ENCODE peak calls at places on chromosomes 11 and 22, in six cellular contexts. M is heart right ventricle, O is mesenchymal stem cell, J is GM23248, K is pancreas, N is transverse colon. P is an unnamed sample. For H3K4me1, the result is how much of the 10 kb centered on the place peaks cover.

GRCh38 chr22:48739348-48740085 is 1088.2 kb downstream of the BRD1 start:
- DNase-seq in M (no peak), O (no peak), J (no peak), K (no peak), N (no peak), P (no peak)

GRCh38 chr11:74157169-74157568 is 13.6 kb downstream of the C2CD3 start:
- DNase-seq in M (no peak), O (no peak), J (peak), K (no peak), N (no peak), P (peak)

GRCh38 chr11:132158091-132158490 is 787.7 kb downstream of the NTM start:
- DNase-seq in M (no peak), O (peak), J (peak), K (no peak), N (no peak), P (no peak)

GRCh38 chr11:35166369-35167360 is 27.7 kb downstream of the CD44 start:
- DNase-seq in M (no peak), O (peak), J (peak), K (no peak), N (no peak), P (peak)

GRCh38 chr22:26197427-26197826 is 28.2 kb downstream of the SEZ6L start:
- DNase-seq in M (no peak), O (no peak), J (no peak), K (no peak), N (no peak), P (no peak)

GRCh38 chr11:134207538-134208239 is 16.1 kb downstream of the NCAPD3 start:
- DNase-seq in M (no peak), O (peak), J (peak), K (no peak), N (peak), P (no peak)

GRCh38 chr11:12189543-12190235 is 79.3 kb downstream of the MICAL2 start:
- DNase-seq in M (no peak), O (no peak), J (no peak), K (no peak), N (no peak), P (no peak)

GRCh38 chr22:30245985-30246901 is at the start of gene LIF:
- DNase-seq in M (no peak), O (peak), J (peak), K (no peak), N (peak), P (peak)

GRCh38 chr22:40241200-40241763 is 63.6 kb downstream of the TNRC6B start:
- DNase-seq in M (no peak), O (no peak), J (no peak), K (no peak), N (no peak), P (no peak)

DNA sequence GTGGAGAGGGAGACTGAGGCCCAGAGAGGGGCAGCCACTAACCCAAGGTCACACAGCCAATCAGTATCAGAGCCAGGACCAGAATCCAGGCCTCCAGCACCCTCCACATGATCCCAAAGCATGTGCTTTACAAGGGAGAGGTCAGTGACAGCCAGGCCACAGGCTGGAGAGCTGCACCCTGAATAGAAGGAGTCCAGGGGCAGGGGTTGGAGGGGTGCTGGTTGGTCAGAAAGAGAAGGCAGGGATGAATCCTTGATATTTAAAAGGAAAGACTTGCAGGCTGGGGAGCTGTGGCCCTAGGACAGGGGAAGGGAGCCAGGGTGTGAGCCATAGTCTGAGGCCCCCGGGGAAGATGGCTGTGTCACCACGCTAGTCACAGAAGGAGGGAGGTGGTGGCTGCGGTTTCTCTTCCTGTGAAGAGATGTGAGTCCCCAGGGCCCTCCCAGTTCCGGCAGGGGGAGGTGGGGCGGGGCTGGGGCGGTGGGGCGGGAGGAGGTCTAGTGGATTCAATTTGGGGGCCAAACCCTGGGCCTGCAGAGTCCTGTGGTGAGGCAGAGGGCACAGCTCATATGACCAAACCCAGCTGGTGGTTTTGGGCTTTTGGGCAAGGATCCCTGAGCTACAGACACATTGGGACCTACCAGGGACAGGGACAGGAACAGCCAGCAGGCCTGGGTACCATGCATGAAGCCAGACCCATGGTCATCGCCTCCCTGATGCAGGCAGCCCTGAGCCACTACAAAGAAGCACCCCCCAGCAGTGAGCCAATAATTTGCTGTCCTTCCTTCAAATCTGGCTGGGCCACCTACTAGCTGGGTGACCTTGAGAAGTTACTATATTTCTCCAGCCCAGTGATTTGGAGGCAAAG is 14.0 kb downstream of the RAC2 start:
- DNase-seq in M (no peak), O (peak), J (peak), K (no peak), N (peak), P (peak)
- H3K4me1 ChIP-seq in M (under half), O (under half), J (under half), K (under half), N (under half), P (under half)

GRCh38 chr22:42646569-42647525 is 2.3 kb downstream of the CYB5R3 start:
- DNase-seq in M (peak), O (no peak), J (peak), K (peak), N (peak), P (peak)

GRCh38 chr22:42645938-42646568 is 3.1 kb downstream of the CYB5R3 start:
- DNase-seq in M (no peak), O (no peak), J (peak), K (peak), N (peak), P (no peak)

GRCh38 chr22:42644422-42645340 is 4.3 kb upstream of the ATP5MGL start:
- DNase-seq in M (peak), O (peak), J (peak), K (peak), N (peak), P (peak)

GRCh38 chr22:42643632-42644421 is 3.4 kb upstream of the ATP5MGL start:
- DNase-seq in M (no peak), O (no peak), J (no peak), K (no peak), N (no peak), P (no peak)

DNA sequence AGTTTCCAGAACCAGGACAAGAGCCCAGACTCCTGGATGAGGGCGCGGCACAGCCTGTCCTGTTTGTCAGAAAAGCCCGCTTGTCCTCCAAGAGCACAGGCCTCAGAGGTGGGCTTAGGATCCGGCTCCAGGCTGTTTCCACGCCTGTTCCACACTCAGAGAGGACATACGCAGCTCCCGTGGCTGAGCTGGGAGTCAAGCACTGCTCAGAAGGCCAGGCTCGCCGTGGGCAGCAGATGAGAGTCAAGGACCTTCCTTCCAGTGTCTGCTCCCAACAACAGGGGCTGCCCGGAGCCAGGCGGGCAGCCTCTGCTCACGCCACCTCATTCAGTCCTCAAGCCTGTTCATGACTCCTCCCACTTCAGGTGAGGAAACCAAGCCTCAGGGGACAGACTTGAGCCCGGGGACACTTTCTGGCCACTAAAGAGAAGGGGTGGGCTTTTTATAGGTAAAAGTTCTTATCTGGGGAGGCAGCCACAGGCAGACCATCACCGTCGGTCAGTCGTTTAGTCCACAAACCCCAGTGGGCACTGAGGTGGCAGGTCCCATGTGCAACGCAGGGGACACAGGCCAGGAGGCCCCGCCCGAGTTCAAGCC is 3.8 kb downstream of the CYB5R3 start:
- DNase-seq in M (no peak), O (no peak), J (peak), K (no peak), N (no peak), P (no peak)
- H3K4me1 ChIP-seq in M (half or more), O (half or more), J (under half), K (under half), N (half or more), P (under half)

DNA sequence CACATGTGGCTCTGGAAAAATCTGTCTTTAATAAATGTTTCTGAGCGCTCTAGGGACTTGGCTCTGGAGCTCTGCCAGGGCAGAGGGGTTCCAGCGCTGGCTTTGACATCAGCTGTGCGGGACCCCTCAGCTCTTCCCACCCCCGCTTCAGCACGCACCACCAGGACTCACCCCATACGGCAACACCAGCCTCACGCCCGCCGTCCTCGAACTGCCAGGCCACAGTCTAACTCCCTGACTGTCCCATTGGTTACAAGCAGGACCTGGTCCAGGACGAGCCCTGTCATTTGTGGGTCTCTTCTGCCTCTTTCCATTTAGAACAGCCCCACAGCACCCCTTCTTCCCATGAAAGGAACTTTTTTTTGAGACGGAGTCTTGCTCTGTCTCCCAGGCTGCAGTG is 81.7 kb downstream of the PHF21B start:
- DNase-seq in M (no peak), O (no peak), J (no peak), K (peak), N (no peak), P (no peak)
- H3K4me1 ChIP-seq in M (under half), O (under half), J (under half), K (under half), N (under half), P (under half)

GRCh38 chr11:64887234-64887756 is 8.9 kb upstream of the EHD1 start:
- DNase-seq in M (no peak), O (no peak), J (no peak), K (no peak), N (no peak), P (no peak)

GRCh38 chr11:64887757-64888405 is 9.5 kb upstream of the EHD1 start:
- DNase-seq in M (peak), O (peak), J (peak), K (peak), N (peak), P (no peak)

GRCh38 chr11:64883575-64883974 is 5.2 kb upstream of the EHD1 start:
- DNase-seq in M (no peak), O (no peak), J (no peak), K (no peak), N (no peak), P (no peak)

GRCh38 chr11:64884019-64884418 is 5.6 kb upstream of the EHD1 start:
- DNase-seq in M (no peak), O (no peak), J (no peak), K (no peak), N (no peak), P (no peak)

GRCh38 chr11:64885367-64886286 is 7.2 kb upstream of the EHD1 start:
- DNase-seq in M (no peak), O (peak), J (peak), K (no peak), N (no peak), P (peak)
- H3K4me1 ChIP-seq in M (under half), O (under half), J (under half), K (under half), N (under half), P (under half)

DNA sequence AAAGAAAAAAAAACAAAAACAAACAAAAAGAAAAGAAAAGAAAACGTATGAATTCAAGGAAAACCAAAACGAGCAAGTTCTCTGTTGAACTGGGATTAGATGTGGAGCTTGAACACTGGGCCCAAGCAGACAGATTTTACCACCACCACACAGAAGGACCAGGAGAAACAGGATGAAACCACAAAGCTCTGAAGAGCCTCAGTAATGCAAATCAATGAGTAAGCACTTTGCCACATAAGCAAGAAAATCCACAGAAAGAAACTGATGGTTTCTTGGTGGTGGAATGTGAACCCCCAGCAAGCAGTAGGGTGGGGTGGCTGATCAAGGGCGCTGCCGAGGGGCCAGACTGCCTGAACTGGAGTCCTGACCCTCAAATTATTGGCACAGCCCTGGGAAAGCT is 50.9 kb upstream of the NFRKB start:
- DNase-seq in M (no peak), O (peak), J (peak), K (no peak), N (no peak), P (peak)
- H3K4me1 ChIP-seq in M (under half), O (under half), J (under half), K (under half), N (under half), P (under half)

GRCh38 chr11:117074122-117074521 is 24.1 kb downstream of the SIK3 start:
- DNase-seq in M (no peak), O (no peak), J (no peak), K (no peak), N (no peak), P (no peak)
- H3K4me1 ChIP-seq in M (under half), O (under half), J (under half), K (under half), N (under half), P (under half)

DNA sequence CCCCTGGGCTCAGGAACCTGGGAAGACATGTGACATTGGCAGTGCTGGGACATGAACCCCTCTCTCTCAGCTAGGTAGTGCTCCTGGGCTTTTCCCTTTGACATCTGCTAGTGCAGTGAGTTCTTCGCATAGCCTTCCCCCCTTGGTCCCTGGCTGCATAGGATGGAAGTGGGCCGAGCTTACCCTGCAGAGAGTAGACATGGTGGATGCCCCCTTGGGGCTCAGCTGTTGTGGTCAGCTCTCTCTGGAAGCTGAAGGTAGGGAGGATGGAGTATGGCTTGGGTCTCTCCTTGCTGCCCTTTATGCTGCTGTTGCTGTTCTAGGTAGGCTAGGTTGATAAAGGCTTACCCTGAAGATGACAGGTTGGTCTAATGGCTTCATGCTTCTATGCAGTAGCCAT is 92.1 kb downstream of the ZBTB16 start:
- DNase-seq in M (no peak), O (no peak), J (no peak), K (no peak), N (no peak), P (no peak)
- H3K4me1 ChIP-seq in M (half or more), O (under half), J (under half), K (half or more), N (half or more), P (under half)

GRCh38 chr11:2217211-2218081 is 45.8 kb upstream of the TH start:
- DNase-seq in M (no peak), O (no peak), J (no peak), K (peak), N (no peak), P (no peak)
- H3K4me1 ChIP-seq in M (under half), O (under half), J (under half), K (under half), N (under half), P (under half)

P was measured in astrocyte.